ENCODE peak calls at places on chromosome 13, in eight cellular contexts. P is tibial nerve, L is astrocyte, N is suprapubic skin, V is body of pancreas, J is SJSA1, G is psoas muscle, Y is IMR-90. X is an unnamed sample.
A peak's percentile ranks its signal among the peaks of the same experiment; 100 is the strongest.

GRCh38 chr13:60398949-60399589 is 2.0 kb downstream of the TDRD3 start:
- DNase-seq in P (no peak), L (peak; percentile 8), N (no peak), V (peak; percentile 16), J (no peak), G (no peak), Y (peak; percentile 43), X (no peak)

GRCh38 chr13:39410089-39410901 is 192.7 kb downstream of the LHFPL6 start:
- DNase-seq in P (no peak), L (peak; percentile 70), N (no peak), V (no peak), J (no peak), G (no peak), Y (peak; percentile 60), X (no peak)

GRCh38 chr13:101204270-101205011 is 211.9 kb downstream of the NALCN start:
- DNase-seq in P (no peak), L (peak; percentile 28), N (no peak), V (no peak), J (no peak), G (no peak), Y (peak; percentile 33), X (no peak)

GRCh38 chr13:102724923-102725322 is 30.1 kb upstream of the METTL21C start:
- DNase-seq in P (no peak), L (peak; percentile 3), N (no peak), V (no peak), J (no peak), G (no peak), Y (peak; percentile 24), X (peak; percentile 3)

GRCh38 chr13:29583073-29583785 is 12.3 kb downstream of the SLC7A1 start:
- DNase-seq in P (no peak), L (peak; percentile 87), N (no peak), V (no peak), J (peak; percentile 76), G (no peak), Y (peak; percentile 76), X (peak; percentile 68)

GRCh38 chr13:87798536-87798935 is 127.4 kb downstream of the SLITRK5 start:
- DNase-seq in P (no peak), L (no peak), N (no peak), V (no peak), J (no peak), G (no peak), Y (no peak), X (no peak)

GRCh38 chr13:46552302-46552680 is 679 bp upstream of the LRCH1 start:
- DNase-seq in P (no peak), L (no peak), N (no peak), V (no peak), J (no peak), G (no peak), Y (no peak), X (no peak)

GRCh38 chr13:40275636-40276035 is 390.8 kb downstream of the FOXO1 start:
- DNase-seq in P (no peak), L (peak; percentile 49), N (no peak), V (no peak), J (no peak), G (no peak), Y (no peak), X (no peak)

GRCh38 chr13:52949744-52950143 is 78.9 kb upstream of the OLFM4 start:
- DNase-seq in P (no peak), L (no peak), N (no peak), V (no peak), J (no peak), G (peak; percentile 52), Y (no peak), X (no peak)

GRCh38 chr13:28531956-28532225 is 37.0 kb upstream of the FLT1 start:
- DNase-seq in P (no peak), L (no peak), N (no peak), V (no peak), J (no peak), G (no peak), Y (no peak), X (no peak)
- H3K4me3 ChIP-seq in P (peak overlapping the region; percentile 33), L (peak overlapping the region; percentile 55), N (peak overlapping the region; percentile 54), V (no peak overlapping the region), J (peak overlapping the region; percentile 55), G (peak overlapping the region; percentile 59), Y (peak overlapping the region; percentile 43), X (peak overlapping the region; percentile 31)

GRCh38 chr13:96792736-96793444 is 201.4 kb downstream of the OXGR1 start:
- DNase-seq in P (no peak), L (no peak), N (no peak), V (peak; percentile 53), J (no peak), G (no peak), Y (no peak), X (no peak)

GRCh38 chr13:96792188-96792587 is 202.1 kb downstream of the OXGR1 start:
- DNase-seq in P (no peak), L (no peak), N (no peak), V (no peak), J (no peak), G (no peak), Y (no peak), X (no peak)

DNA sequence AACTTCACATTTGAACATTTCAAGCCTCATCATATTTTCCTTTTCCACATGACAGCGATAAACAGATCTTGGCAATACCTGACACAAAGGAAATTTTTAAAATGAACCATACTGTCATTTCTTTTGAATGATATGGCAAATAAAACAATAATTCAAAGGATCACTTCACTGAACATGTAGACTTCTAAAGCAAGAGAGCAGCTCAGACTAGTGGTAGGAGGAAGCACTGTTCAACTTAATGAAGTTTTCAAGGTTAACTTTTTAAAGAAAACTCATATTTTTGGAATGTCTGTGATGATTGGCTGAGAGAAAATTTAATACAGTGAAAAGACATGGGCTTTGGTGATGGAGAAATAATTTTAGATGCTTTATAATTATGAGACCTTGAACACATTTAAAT is 198.0 kb downstream of the OXGR1 start:
- DNase-seq in P (no peak), L (no peak), N (no peak), V (no peak), J (no peak), G (no peak), Y (no peak), X (no peak)
- H3K36me3 ChIP-seq in P (no peaks in the 10 kb centered on the region), L (no peaks in the 10 kb centered on the region), N (no peaks in the 10 kb centered on the region), V (no peaks in the 10 kb centered on the region), J (no peaks in the 10 kb centered on the region), G (no peaks in the 10 kb centered on the region), Y (no peaks in the 10 kb centered on the region), X (no peaks in the 10 kb centered on the region)

GRCh38 chr13:42894765-42895181 is 97.3 kb downstream of the EPSTI1 start:
- DNase-seq in P (no peak), L (peak; percentile 4), N (no peak), V (peak; percentile 30), J (no peak), G (no peak), Y (peak; percentile 36), X (peak; percentile 81)

GRCh38 chr13:42895781-42896180 is 96.3 kb downstream of the EPSTI1 start:
- DNase-seq in P (no peak), L (no peak), N (no peak), V (no peak), J (no peak), G (peak; percentile 13), Y (no peak), X (no peak)

GRCh38 chr13:42891591-42891990 is 100.5 kb downstream of the EPSTI1 start:
- DNase-seq in P (no peak), L (no peak), N (no peak), V (no peak), J (no peak), G (no peak), Y (no peak), X (no peak)

GRCh38 chr13:42892760-42893159 is 99.3 kb downstream of the EPSTI1 start:
- DNase-seq in P (no peak), L (no peak), N (no peak), V (no peak), J (no peak), G (no peak), Y (peak; percentile 49), X (no peak)

DNA sequence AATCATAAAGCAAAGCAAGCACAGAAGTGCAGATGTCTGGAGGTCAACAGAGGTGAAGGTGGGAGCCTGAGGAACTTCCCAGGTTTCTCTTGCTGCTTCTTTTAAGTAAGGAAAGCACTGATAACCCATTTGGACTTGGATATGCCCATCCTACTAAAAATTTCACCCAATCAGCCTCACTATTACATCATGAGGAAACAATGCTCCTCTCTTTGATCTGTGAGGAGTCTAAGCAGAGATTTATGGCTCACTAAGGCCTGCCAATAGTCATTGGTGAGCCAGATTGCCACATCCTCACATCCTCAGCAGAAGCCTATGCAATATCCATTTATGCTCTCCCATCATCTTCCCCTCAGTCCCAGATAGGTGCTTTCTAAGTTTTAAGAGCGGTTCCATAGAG is 98.7 kb downstream of the EPSTI1 start:
- DNase-seq in P (no peak), L (peak; percentile 11), N (no peak), V (no peak), J (no peak), G (no peak), Y (peak; percentile 50), X (peak; percentile 63)
- H3K4me3 ChIP-seq in P (no peak overlapping the region), L (no peak overlapping the region), N (no peak overlapping the region), V (no peak overlapping the region), J (no peak overlapping the region), G (no peak overlapping the region), Y (no peak overlapping the region), X (no peak overlapping the region)

GRCh38 chr13:48304132-48304876 is 753 bp downstream of the RB1 start:
- DNase-seq in P (no peak), L (peak; percentile 49), N (no peak), V (peak; percentile 30), J (no peak), G (peak; percentile 57), Y (peak; percentile 55), X (peak; percentile 45)
- H3K36me3 ChIP-seq in P (no peaks in the 10 kb centered on the region), L (no peaks in the 10 kb centered on the region), N (peaks cover 5% of the 10 kb centered on the region), V (no peaks in the 10 kb centered on the region), J (peaks cover 28% of the 10 kb centered on the region), G (peaks cover 27% of the 10 kb centered on the region), Y (no peaks in the 10 kb centered on the region), X (peaks cover 13% of the 10 kb centered on the region)

X was measured in MG63.